ENCODE peak calls at places on chromosomes 11 and 22, in six cellular contexts. One of them, this sample, is unnamed.

GRCh38 chr11:73931039-73931645 is 19.7 kb upstream of the DNAJB13 start:
- DNase-seq in transverse colon: no peak
- DNase-seq in HCT116: peak
- DNase-seq in endothelial cell of umbilical vein: peak
- DNase-seq in stomach: peak
- DNase-seq in suprapubic skin: no peak
- DNase-seq in this sample: no peak

GRCh38 chr11:1285316-1285744 is 24.1 kb downstream of the TOLLIP start:
- DNase-seq in transverse colon: no peak
- DNase-seq in HCT116: no peak
- DNase-seq in endothelial cell of umbilical vein: no peak
- DNase-seq in stomach: no peak
- DNase-seq in suprapubic skin: no peak
- DNase-seq in this sample: no peak

GRCh38 chr11:123409886-123410549 is 20.1 kb upstream of the GRAMD1B start:
- DNase-seq in transverse colon: no peak
- DNase-seq in HCT116: no peak
- DNase-seq in endothelial cell of umbilical vein: no peak
- DNase-seq in stomach: no peak
- DNase-seq in suprapubic skin: no peak
- DNase-seq in this sample: no peak

GRCh38 chr11:68300076-68300830 is 12.1 kb upstream of the LRP5 start:
- DNase-seq in transverse colon: no peak
- DNase-seq in HCT116: no peak
- DNase-seq in endothelial cell of umbilical vein: no peak
- DNase-seq in stomach: no peak
- DNase-seq in suprapubic skin: no peak
- DNase-seq in this sample: no peak

GRCh38 chr11:104043678-104044239 is 7.3 kb downstream of the DDI1 start:
- DNase-seq in transverse colon: no peak
- DNase-seq in HCT116: no peak
- DNase-seq in endothelial cell of umbilical vein: no peak
- DNase-seq in stomach: no peak
- DNase-seq in suprapubic skin: no peak
- DNase-seq in this sample: no peak

GRCh38 chr22:23187871-23188700 is 7.8 kb downstream of the BCR start:
- DNase-seq in transverse colon: no peak
- DNase-seq in HCT116: no peak
- DNase-seq in endothelial cell of umbilical vein: peak
- DNase-seq in stomach: no peak
- DNase-seq in suprapubic skin: no peak
- DNase-seq in this sample: no peak

GRCh38 chr11:60970369-60970774 is 1.1 kb upstream of the CD6 start:
- DNase-seq in transverse colon: peak
- DNase-seq in HCT116: peak
- DNase-seq in endothelial cell of umbilical vein: peak
- DNase-seq in stomach: peak
- DNase-seq in suprapubic skin: peak
- DNase-seq in this sample: no peak

GRCh38 chr11:27926981-27927481 is 180.9 kb downstream of the KIF18A start:
- DNase-seq in transverse colon: no peak
- DNase-seq in HCT116: no peak
- DNase-seq in endothelial cell of umbilical vein: no peak
- DNase-seq in stomach: no peak
- DNase-seq in suprapubic skin: no peak
- DNase-seq in this sample: no peak

GRCh38 chr11:68303982-68304780 is 8.2 kb upstream of the LRP5 start:
- DNase-seq in transverse colon: no peak
- DNase-seq in HCT116: no peak
- DNase-seq in endothelial cell of umbilical vein: no peak
- DNase-seq in stomach: no peak
- DNase-seq in suprapubic skin: no peak
- DNase-seq in this sample: no peak

GRCh38 chr11:72808415-72808814 is 5.8 kb upstream of the ATG16L2 start:
- DNase-seq in transverse colon: no peak
- DNase-seq in HCT116: no peak
- DNase-seq in endothelial cell of umbilical vein: no peak
- DNase-seq in stomach: no peak
- DNase-seq in suprapubic skin: no peak
- DNase-seq in this sample: no peak

GRCh38 chr11:82927264-82927880 is 25.8 kb downstream of the DDIAS start:
- DNase-seq in transverse colon: no peak
- DNase-seq in HCT116: peak
- DNase-seq in endothelial cell of umbilical vein: peak
- DNase-seq in stomach: no peak
- DNase-seq in suprapubic skin: no peak
- DNase-seq in this sample: no peak

GRCh38 chr11:12234216-12234615 is 123.8 kb downstream of the MICAL2 start:
- DNase-seq in transverse colon: no peak
- DNase-seq in HCT116: no peak
- DNase-seq in endothelial cell of umbilical vein: no peak
- DNase-seq in stomach: no peak
- DNase-seq in suprapubic skin: no peak
- DNase-seq in this sample: no peak

GRCh38 chr11:12235945-12236743 is 125.8 kb downstream of the MICAL2 start:
- DNase-seq in transverse colon: peak
- DNase-seq in HCT116: peak
- DNase-seq in endothelial cell of umbilical vein: peak
- DNase-seq in stomach: peak
- DNase-seq in suprapubic skin: no peak
- DNase-seq in this sample: no peak

GRCh38 chr11:12236744-12237101 is 126.3 kb downstream of the MICAL2 start:
- DNase-seq in transverse colon: no peak
- DNase-seq in HCT116: no peak
- DNase-seq in endothelial cell of umbilical vein: no peak
- DNase-seq in stomach: no peak
- DNase-seq in suprapubic skin: no peak
- DNase-seq in this sample: no peak

GRCh38 chr11:12235080-12235479 is 124.7 kb downstream of the MICAL2 start:
- DNase-seq in transverse colon: no peak
- DNase-seq in HCT116: no peak
- DNase-seq in endothelial cell of umbilical vein: no peak
- DNase-seq in stomach: no peak
- DNase-seq in suprapubic skin: no peak
- DNase-seq in this sample: no peak

DNA sequence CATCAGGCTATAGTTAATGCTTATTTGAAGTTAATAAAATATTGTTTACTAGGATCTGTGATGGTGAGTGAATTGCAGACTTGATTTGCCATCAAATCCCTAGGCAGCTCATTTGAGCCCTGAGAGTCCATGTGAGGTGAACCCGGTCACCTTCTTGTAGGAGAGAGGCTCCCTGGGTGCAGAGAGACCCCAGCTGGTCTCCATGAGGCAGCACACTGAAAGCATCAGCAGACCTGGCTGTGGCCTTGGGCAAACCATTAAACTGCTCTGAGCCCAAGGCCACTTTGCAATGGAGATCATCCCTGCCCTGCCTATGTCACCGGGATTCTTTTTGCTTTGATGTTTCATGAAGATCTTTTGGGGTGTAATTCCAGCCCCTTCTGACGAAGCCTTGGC is 125.2 kb downstream of the MICAL2 start:
- DNase-seq in transverse colon: no peak
- DNase-seq in HCT116: no peak
- DNase-seq in endothelial cell of umbilical vein: no peak
- DNase-seq in stomach: no peak
- DNase-seq in suprapubic skin: no peak
- DNase-seq in this sample: no peak
- TF ChIP-seq CTCF in transverse colon: no peak
- TF ChIP-seq CTCF in HCT116: no peak
- TF ChIP-seq CTCF in endothelial cell of umbilical vein: no peak
- TF ChIP-seq CTCF in stomach: no peak
- TF ChIP-seq CTCF in suprapubic skin: no peak
- TF ChIP-seq CTCF in this sample: no peak

DNA sequence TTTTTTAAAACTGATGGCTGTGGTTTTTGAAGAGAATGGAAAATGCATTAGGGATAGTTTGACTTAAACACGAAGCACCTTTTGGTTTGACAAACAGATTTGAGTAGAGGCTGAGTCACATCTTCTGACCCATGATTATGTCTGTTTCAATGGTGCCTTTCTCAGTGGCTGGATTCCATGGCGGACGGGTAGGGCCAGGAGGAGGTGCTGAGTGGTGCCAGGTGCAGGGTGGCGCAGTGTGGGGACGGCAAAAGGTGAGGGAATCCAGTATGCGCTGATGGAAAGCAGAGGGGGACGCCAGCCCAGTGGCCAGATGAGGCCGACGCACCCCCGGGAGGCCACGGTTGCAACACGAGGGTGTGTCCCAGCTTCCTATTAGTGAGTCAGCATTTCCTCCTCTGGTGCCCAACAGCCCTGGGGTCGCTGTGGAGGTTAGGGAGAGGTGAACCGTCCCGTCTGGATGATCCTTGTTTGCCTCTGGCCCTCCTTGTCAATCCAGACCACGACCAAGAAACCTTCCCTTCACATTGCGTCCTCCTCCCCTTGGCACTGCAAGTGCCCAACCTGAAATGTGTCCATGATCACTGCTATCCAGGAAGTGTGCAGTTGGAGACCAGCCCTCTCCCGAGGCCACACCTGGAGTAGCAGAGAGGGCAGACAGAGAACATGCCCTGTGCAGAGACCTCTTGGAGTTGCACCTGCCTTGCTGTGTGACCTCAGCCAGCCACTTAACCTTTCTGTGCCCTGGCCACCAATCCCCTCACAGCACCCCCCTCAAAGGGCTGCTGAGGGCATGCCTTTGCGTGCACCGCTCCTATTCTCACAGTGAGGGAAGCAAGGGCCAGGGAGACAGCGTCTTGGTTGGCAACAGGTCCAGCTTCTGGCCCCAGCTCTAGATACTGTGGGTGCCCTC is 32.5 kb upstream of the ATXN10 start:
- DNase-seq in transverse colon: peak
- DNase-seq in HCT116: peak
- DNase-seq in endothelial cell of umbilical vein: peak
- DNase-seq in stomach: peak
- DNase-seq in suprapubic skin: peak
- DNase-seq in this sample: no peak
- TF ChIP-seq POLR2AphosphoS5 in transverse colon: no peak
- TF ChIP-seq POLR2AphosphoS5 in HCT116: peak
- TF ChIP-seq POLR2AphosphoS5 in endothelial cell of umbilical vein: peak
- TF ChIP-seq POLR2AphosphoS5 in stomach: peak
- TF ChIP-seq POLR2AphosphoS5 in suprapubic skin: peak
- TF ChIP-seq POLR2AphosphoS5 in this sample: peak

GRCh38 chr11:69644071-69644961 is 3.4 kb downstream of the CCND1 start:
- DNase-seq in transverse colon: peak
- DNase-seq in HCT116: no peak
- DNase-seq in endothelial cell of umbilical vein: peak
- DNase-seq in stomach: peak
- DNase-seq in suprapubic skin: no peak
- DNase-seq in this sample: no peak
- TF ChIP-seq CTCF in transverse colon: peak
- TF ChIP-seq CTCF in HCT116: peak
- TF ChIP-seq CTCF in endothelial cell of umbilical vein: peak
- TF ChIP-seq CTCF in stomach: no peak
- TF ChIP-seq CTCF in suprapubic skin: no peak
- TF ChIP-seq CTCF in this sample: no peak

GRCh38 chr11:94653561-94653960 is 86.4 kb downstream of the PIWIL4 start:
- DNase-seq in transverse colon: no peak
- DNase-seq in HCT116: no peak
- DNase-seq in endothelial cell of umbilical vein: no peak
- DNase-seq in stomach: no peak
- DNase-seq in suprapubic skin: no peak
- DNase-seq in this sample: no peak
- TF ChIP-seq POLR2AphosphoS5 in transverse colon: no peak
- TF ChIP-seq POLR2AphosphoS5 in HCT116: no peak
- TF ChIP-seq POLR2AphosphoS5 in endothelial cell of umbilical vein: no peak
- TF ChIP-seq POLR2AphosphoS5 in stomach: no peak
- TF ChIP-seq POLR2AphosphoS5 in suprapubic skin: no peak
- TF ChIP-seq POLR2AphosphoS5 in this sample: no peak

GRCh38 chr11:86418929-86419328 is 44.2 kb downstream of the CCDC81 start:
- DNase-seq in transverse colon: no peak
- DNase-seq in HCT116: no peak
- DNase-seq in endothelial cell of umbilical vein: peak
- DNase-seq in stomach: no peak
- DNase-seq in suprapubic skin: no peak
- DNase-seq in this sample: no peak
- TF ChIP-seq CTCF in transverse colon: no peak
- TF ChIP-seq CTCF in HCT116: no peak
- TF ChIP-seq CTCF in endothelial cell of umbilical vein: no peak
- TF ChIP-seq CTCF in stomach: no peak
- TF ChIP-seq CTCF in suprapubic skin: no peak
- TF ChIP-seq CTCF in this sample: no peak

GRCh38 chr22:20552450-20552894 is 45.1 kb downstream of the MED15 start:
- DNase-seq in transverse colon: peak
- DNase-seq in HCT116: no peak
- DNase-seq in endothelial cell of umbilical vein: peak
- DNase-seq in stomach: peak
- DNase-seq in suprapubic skin: peak
- DNase-seq in this sample: no peak

GRCh38 chr22:20550057-20550817 is 42.8 kb downstream of the MED15 start:
- DNase-seq in transverse colon: no peak
- DNase-seq in HCT116: no peak
- DNase-seq in endothelial cell of umbilical vein: no peak
- DNase-seq in stomach: no peak
- DNase-seq in suprapubic skin: peak
- DNase-seq in this sample: no peak

GRCh38 chr22:20551805-20552449 is 44.5 kb downstream of the MED15 start:
- DNase-seq in transverse colon: no peak
- DNase-seq in HCT116: no peak
- DNase-seq in endothelial cell of umbilical vein: peak
- DNase-seq in stomach: no peak
- DNase-seq in suprapubic skin: peak
- DNase-seq in this sample: no peak

GRCh38 chr22:20549232-20549841 is 41.9 kb downstream of the MED15 start:
- DNase-seq in transverse colon: no peak
- DNase-seq in HCT116: no peak
- DNase-seq in endothelial cell of umbilical vein: peak
- DNase-seq in stomach: no peak
- DNase-seq in suprapubic skin: peak
- DNase-seq in this sample: no peak

GRCh38 chr22:20550851-20551744 is 43.7 kb downstream of the MED15 start:
- DNase-seq in transverse colon: no peak
- DNase-seq in HCT116: no peak
- DNase-seq in endothelial cell of umbilical vein: peak
- DNase-seq in stomach: no peak
- DNase-seq in suprapubic skin: peak
- DNase-seq in this sample: no peak
- TF ChIP-seq POLR2AphosphoS5 in transverse colon: no peak
- TF ChIP-seq POLR2AphosphoS5 in HCT116: no peak
- TF ChIP-seq POLR2AphosphoS5 in endothelial cell of umbilical vein: no peak
- TF ChIP-seq POLR2AphosphoS5 in stomach: no peak
- TF ChIP-seq POLR2AphosphoS5 in suprapubic skin: no peak
- TF ChIP-seq POLR2AphosphoS5 in this sample: no peak

DNA sequence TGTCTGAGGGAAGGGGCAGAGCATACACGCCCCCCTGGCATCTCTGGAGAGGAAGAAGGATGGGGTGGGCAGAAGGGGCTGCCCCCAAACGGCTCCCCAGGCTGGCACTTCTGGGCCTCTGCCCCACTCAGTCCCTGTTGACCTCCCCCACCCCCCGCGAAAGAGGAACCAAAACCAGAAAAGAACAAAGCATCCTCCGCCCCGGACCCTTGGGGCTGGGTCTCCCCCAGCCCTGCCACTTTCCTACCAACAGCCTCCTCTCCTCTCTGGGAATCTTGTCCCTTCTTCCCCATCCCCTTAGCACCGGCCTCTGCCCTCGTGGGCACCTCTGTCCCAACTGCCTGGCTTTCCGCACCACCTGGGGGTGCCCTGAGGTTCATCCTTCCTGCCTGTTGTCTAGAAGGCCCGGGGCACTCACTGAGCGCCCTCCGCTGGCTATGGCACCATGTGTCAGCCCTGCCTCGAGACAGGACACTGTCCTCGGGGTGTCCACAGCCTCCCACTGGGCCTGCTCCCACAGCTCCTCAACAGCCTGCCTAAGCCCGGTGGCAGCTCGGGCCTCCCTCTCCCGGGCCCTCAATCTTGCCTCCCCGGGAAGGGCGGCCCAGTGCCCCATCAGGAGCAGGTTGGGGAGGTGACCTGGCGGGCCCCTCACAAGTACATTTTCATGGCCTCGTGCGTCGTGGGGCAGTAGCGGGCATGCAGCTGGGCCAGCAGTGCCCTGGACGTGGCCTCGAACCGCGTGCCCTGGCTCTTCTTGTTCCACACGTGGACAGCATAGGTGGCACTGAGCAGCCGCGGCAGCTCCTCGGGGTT is 28.2 kb downstream of the A4GALT start:
- DNase-seq in transverse colon: no peak
- DNase-seq in HCT116: no peak
- DNase-seq in endothelial cell of umbilical vein: no peak
- DNase-seq in stomach: no peak
- DNase-seq in suprapubic skin: no peak
- DNase-seq in this sample: no peak
- TF ChIP-seq CTCF in transverse colon: no peak
- TF ChIP-seq CTCF in HCT116: no peak
- TF ChIP-seq CTCF in endothelial cell of umbilical vein: no peak
- TF ChIP-seq CTCF in stomach: no peak
- TF ChIP-seq CTCF in suprapubic skin: no peak
- TF ChIP-seq CTCF in this sample: no peak

This sample was measured in vagina.